ENCODE peak calls at places on chromosomes 16 and 17, in seven cellular contexts. One of them, this sample, is unnamed.

GRCh38 chr16:63578791-63579190 is 1542.6 kb upstream of the CDH8 start:
- DNase-seq in activated CD4-positive, alpha-beta T cell treated with anti-CD3 and anti-CD28 coated beads for 24 hours: no peak
- DNase-seq in stimulated activated CD4-positive, alpha-beta T cell treated with anti-CD3 and anti-CD28 coated beads, Interleukin-15, amount 100 ng/mL, for 48 hours: no peak
- DNase-seq in GM04504: no peak
- DNase-seq in NCI-H1105: no peak
- DNase-seq in naive thymus-derived CD8-positive, alpha-beta T cell: no peak
- DNase-seq in GM12891: no peak
- DNase-seq in this sample: no peak

GRCh38 chr17:78237403-78238012 is 6.1 kb downstream of the TMEM235 start:
- DNase-seq in naive thymus-derived CD8-positive, alpha-beta T cell: no peak
- DNase-seq in activated CD4-positive, alpha-beta T cell treated with anti-CD3 and anti-CD28 coated beads for 24 hours: no peak
- DNase-seq in GM12891: no peak
- DNase-seq in GM04504: no peak
- DNase-seq in NCI-H1105: no peak
- DNase-seq in stimulated activated CD4-positive, alpha-beta T cell treated with anti-CD3 and anti-CD28 coated beads, Interleukin-15, amount 100 ng/mL, for 48 hours: no peak
- DNase-seq in this sample: no peak

GRCh38 chr17:73278465-73279453 is 17.1 kb upstream of the CPSF4L start:
- DNase-seq in NCI-H1105: peak; percentile 82
- DNase-seq in naive thymus-derived CD8-positive, alpha-beta T cell: no peak
- DNase-seq in stimulated activated CD4-positive, alpha-beta T cell treated with anti-CD3 and anti-CD28 coated beads, Interleukin-15, amount 100 ng/mL, for 48 hours: no peak
- DNase-seq in GM12891: no peak
- DNase-seq in GM04504: no peak
- DNase-seq in activated CD4-positive, alpha-beta T cell treated with anti-CD3 and anti-CD28 coated beads for 24 hours: no peak
- DNase-seq in this sample: peak; percentile 89

GRCh38 chr16:57004387-57005250 is 15.3 kb downstream of the NLRC5 start:
- DNase-seq in stimulated activated CD4-positive, alpha-beta T cell treated with anti-CD3 and anti-CD28 coated beads, Interleukin-15, amount 100 ng/mL, for 48 hours: no peak
- DNase-seq in GM12891: no peak
- DNase-seq in GM04504: no peak
- DNase-seq in NCI-H1105: no peak
- DNase-seq in activated CD4-positive, alpha-beta T cell treated with anti-CD3 and anti-CD28 coated beads for 24 hours: no peak
- DNase-seq in naive thymus-derived CD8-positive, alpha-beta T cell: no peak
- DNase-seq in this sample: no peak

GRCh38 chr17:55395803-55396505 is 25.7 kb downstream of the MMD start:
- DNase-seq in activated CD4-positive, alpha-beta T cell treated with anti-CD3 and anti-CD28 coated beads for 24 hours: no peak
- DNase-seq in GM12891: no peak
- DNase-seq in NCI-H1105: no peak
- DNase-seq in stimulated activated CD4-positive, alpha-beta T cell treated with anti-CD3 and anti-CD28 coated beads, Interleukin-15, amount 100 ng/mL, for 48 hours: no peak
- DNase-seq in GM04504: no peak
- DNase-seq in naive thymus-derived CD8-positive, alpha-beta T cell: no peak
- DNase-seq in this sample: no peak

GRCh38 chr17:61400058-61400785 is 579 bp downstream of the TBX2 start:
- DNase-seq in NCI-H1105: no peak
- DNase-seq in naive thymus-derived CD8-positive, alpha-beta T cell: no peak
- DNase-seq in GM12891: no peak
- DNase-seq in activated CD4-positive, alpha-beta T cell treated with anti-CD3 and anti-CD28 coated beads for 24 hours: no peak
- DNase-seq in stimulated activated CD4-positive, alpha-beta T cell treated with anti-CD3 and anti-CD28 coated beads, Interleukin-15, amount 100 ng/mL, for 48 hours: no peak
- DNase-seq in GM04504: no peak
- DNase-seq in this sample: no peak

GRCh38 chr17:10121971-10122707 is 76.3 kb downstream of the GAS7 start:
- DNase-seq in NCI-H1105: no peak
- DNase-seq in activated CD4-positive, alpha-beta T cell treated with anti-CD3 and anti-CD28 coated beads for 24 hours: no peak
- DNase-seq in GM04504: no peak
- DNase-seq in naive thymus-derived CD8-positive, alpha-beta T cell: peak; percentile 27
- DNase-seq in stimulated activated CD4-positive, alpha-beta T cell treated with anti-CD3 and anti-CD28 coated beads, Interleukin-15, amount 100 ng/mL, for 48 hours: no peak
- DNase-seq in GM12891: no peak
- DNase-seq in this sample: no peak

GRCh38 chr17:33469911-33470310 is 176.8 kb upstream of the ASIC2 start:
- DNase-seq in GM04504: peak; percentile 42
- DNase-seq in activated CD4-positive, alpha-beta T cell treated with anti-CD3 and anti-CD28 coated beads for 24 hours: no peak
- DNase-seq in NCI-H1105: no peak
- DNase-seq in stimulated activated CD4-positive, alpha-beta T cell treated with anti-CD3 and anti-CD28 coated beads, Interleukin-15, amount 100 ng/mL, for 48 hours: no peak
- DNase-seq in naive thymus-derived CD8-positive, alpha-beta T cell: no peak
- DNase-seq in GM12891: no peak
- DNase-seq in this sample: no peak

GRCh38 chr16:67147437-67148140 is 3.2 kb downstream of the B3GNT9 start:
- DNase-seq in NCI-H1105: no peak
- DNase-seq in GM12891: no peak
- DNase-seq in activated CD4-positive, alpha-beta T cell treated with anti-CD3 and anti-CD28 coated beads for 24 hours: no peak
- DNase-seq in stimulated activated CD4-positive, alpha-beta T cell treated with anti-CD3 and anti-CD28 coated beads, Interleukin-15, amount 100 ng/mL, for 48 hours: no peak
- DNase-seq in naive thymus-derived CD8-positive, alpha-beta T cell: no peak
- DNase-seq in GM04504: no peak
- DNase-seq in this sample: no peak

GRCh38 chr17:8153957-8154607 is 1.9 kb upstream of the PER1 start:
- DNase-seq in GM04504: peak; percentile 98
- DNase-seq in naive thymus-derived CD8-positive, alpha-beta T cell: peak; percentile 99
- DNase-seq in GM12891: no peak
- DNase-seq in stimulated activated CD4-positive, alpha-beta T cell treated with anti-CD3 and anti-CD28 coated beads, Interleukin-15, amount 100 ng/mL, for 48 hours: peak; percentile 81
- DNase-seq in activated CD4-positive, alpha-beta T cell treated with anti-CD3 and anti-CD28 coated beads for 24 hours: peak; percentile 90
- DNase-seq in NCI-H1105: peak; percentile 64
- DNase-seq in this sample: no peak

GRCh38 chr16:57536306-57537193 is at the start of gene CCDC102A:
- DNase-seq in stimulated activated CD4-positive, alpha-beta T cell treated with anti-CD3 and anti-CD28 coated beads, Interleukin-15, amount 100 ng/mL, for 48 hours: no peak
- DNase-seq in naive thymus-derived CD8-positive, alpha-beta T cell: peak; percentile 45
- DNase-seq in activated CD4-positive, alpha-beta T cell treated with anti-CD3 and anti-CD28 coated beads for 24 hours: peak; percentile 35
- DNase-seq in NCI-H1105: no peak
- DNase-seq in GM04504: peak; percentile 10
- DNase-seq in GM12891: no peak
- DNase-seq in this sample: no peak

GRCh38 chr16:10663744-10664143 is 31.0 kb downstream of the TEKT5 start:
- DNase-seq in GM12891: no peak
- DNase-seq in activated CD4-positive, alpha-beta T cell treated with anti-CD3 and anti-CD28 coated beads for 24 hours: no peak
- DNase-seq in GM04504: no peak
- DNase-seq in NCI-H1105: no peak
- DNase-seq in stimulated activated CD4-positive, alpha-beta T cell treated with anti-CD3 and anti-CD28 coated beads, Interleukin-15, amount 100 ng/mL, for 48 hours: no peak
- DNase-seq in naive thymus-derived CD8-positive, alpha-beta T cell: no peak
- DNase-seq in this sample: no peak

GRCh38 chr16:67277294-67277998 is 1.9 kb upstream of the PLEKHG4 start:
- DNase-seq in NCI-H1105: no peak
- DNase-seq in GM12891: no peak
- DNase-seq in activated CD4-positive, alpha-beta T cell treated with anti-CD3 and anti-CD28 coated beads for 24 hours: no peak
- DNase-seq in naive thymus-derived CD8-positive, alpha-beta T cell: no peak
- DNase-seq in GM04504: peak; percentile 98
- DNase-seq in stimulated activated CD4-positive, alpha-beta T cell treated with anti-CD3 and anti-CD28 coated beads, Interleukin-15, amount 100 ng/mL, for 48 hours: no peak
- DNase-seq in this sample: no peak

GRCh38 chr16:19938536-19938935 is 53.9 kb upstream of the GPRC5B start:
- DNase-seq in activated CD4-positive, alpha-beta T cell treated with anti-CD3 and anti-CD28 coated beads for 24 hours: no peak
- DNase-seq in naive thymus-derived CD8-positive, alpha-beta T cell: no peak
- DNase-seq in GM04504: no peak
- DNase-seq in NCI-H1105: no peak
- DNase-seq in stimulated activated CD4-positive, alpha-beta T cell treated with anti-CD3 and anti-CD28 coated beads, Interleukin-15, amount 100 ng/mL, for 48 hours: no peak
- DNase-seq in GM12891: no peak
- DNase-seq in this sample: no peak

GRCh38 chr16:31072540-31073072 is 1.4 kb downstream of the ZNF668 start:
- DNase-seq in GM12891: no peak
- DNase-seq in NCI-H1105: no peak
- DNase-seq in GM04504: no peak
- DNase-seq in naive thymus-derived CD8-positive, alpha-beta T cell: no peak
- DNase-seq in activated CD4-positive, alpha-beta T cell treated with anti-CD3 and anti-CD28 coated beads for 24 hours: no peak
- DNase-seq in stimulated activated CD4-positive, alpha-beta T cell treated with anti-CD3 and anti-CD28 coated beads, Interleukin-15, amount 100 ng/mL, for 48 hours: peak; percentile 32
- DNase-seq in this sample: peak; percentile 25

GRCh38 chr17:80529104-80529903 is 15.3 kb upstream of the RPTOR start:
- DNase-seq in naive thymus-derived CD8-positive, alpha-beta T cell: no peak
- DNase-seq in activated CD4-positive, alpha-beta T cell treated with anti-CD3 and anti-CD28 coated beads for 24 hours: no peak
- DNase-seq in GM04504: no peak
- DNase-seq in stimulated activated CD4-positive, alpha-beta T cell treated with anti-CD3 and anti-CD28 coated beads, Interleukin-15, amount 100 ng/mL, for 48 hours: no peak
- DNase-seq in NCI-H1105: no peak
- DNase-seq in GM12891: no peak
- DNase-seq in this sample: no peak

GRCh38 chr16:80718480-80719220 is 85.7 kb downstream of the CDYL2 start:
- DNase-seq in stimulated activated CD4-positive, alpha-beta T cell treated with anti-CD3 and anti-CD28 coated beads, Interleukin-15, amount 100 ng/mL, for 48 hours: no peak
- DNase-seq in NCI-H1105: peak; percentile 7
- DNase-seq in naive thymus-derived CD8-positive, alpha-beta T cell: no peak
- DNase-seq in activated CD4-positive, alpha-beta T cell treated with anti-CD3 and anti-CD28 coated beads for 24 hours: no peak
- DNase-seq in GM12891: no peak
- DNase-seq in GM04504: no peak
- DNase-seq in this sample: peak; percentile 7

GRCh38 chr17:41416478-41416877 is 7.9 kb downstream of the KRT37 start:
- DNase-seq in stimulated activated CD4-positive, alpha-beta T cell treated with anti-CD3 and anti-CD28 coated beads, Interleukin-15, amount 100 ng/mL, for 48 hours: no peak
- DNase-seq in NCI-H1105: no peak
- DNase-seq in activated CD4-positive, alpha-beta T cell treated with anti-CD3 and anti-CD28 coated beads for 24 hours: no peak
- DNase-seq in GM04504: no peak
- DNase-seq in GM12891: no peak
- DNase-seq in naive thymus-derived CD8-positive, alpha-beta T cell: no peak
- DNase-seq in this sample: peak; percentile 7

GRCh38 chr17:70604854-70605253 is 435.5 kb downstream of the KCNJ2 start:
- DNase-seq in stimulated activated CD4-positive, alpha-beta T cell treated with anti-CD3 and anti-CD28 coated beads, Interleukin-15, amount 100 ng/mL, for 48 hours: no peak
- DNase-seq in NCI-H1105: no peak
- DNase-seq in naive thymus-derived CD8-positive, alpha-beta T cell: no peak
- DNase-seq in GM12891: no peak
- DNase-seq in activated CD4-positive, alpha-beta T cell treated with anti-CD3 and anti-CD28 coated beads for 24 hours: no peak
- DNase-seq in GM04504: no peak
- DNase-seq in this sample: no peak

GRCh38 chr16:35629001-35629400 is 2169.6 kb downstream of the TP53TG3F start:
- DNase-seq in stimulated activated CD4-positive, alpha-beta T cell treated with anti-CD3 and anti-CD28 coated beads, Interleukin-15, amount 100 ng/mL, for 48 hours: no peak
- DNase-seq in GM12891: no peak
- DNase-seq in naive thymus-derived CD8-positive, alpha-beta T cell: no peak
- DNase-seq in NCI-H1105: no peak
- DNase-seq in activated CD4-positive, alpha-beta T cell treated with anti-CD3 and anti-CD28 coated beads for 24 hours: no peak
- DNase-seq in GM04504: no peak
- DNase-seq in this sample: no peak

GRCh38 chr17:27578718-27579085 is 52.3 kb upstream of the LGALS9 start:
- DNase-seq in GM04504: no peak
- DNase-seq in NCI-H1105: no peak
- DNase-seq in activated CD4-positive, alpha-beta T cell treated with anti-CD3 and anti-CD28 coated beads for 24 hours: peak; percentile 48
- DNase-seq in naive thymus-derived CD8-positive, alpha-beta T cell: no peak
- DNase-seq in stimulated activated CD4-positive, alpha-beta T cell treated with anti-CD3 and anti-CD28 coated beads, Interleukin-15, amount 100 ng/mL, for 48 hours: peak; percentile 67
- DNase-seq in GM12891: peak; percentile 65
- DNase-seq in this sample: no peak

GRCh38 chr17:49992191-49992932 is 2.7 kb downstream of the DLX3 start:
- DNase-seq in stimulated activated CD4-positive, alpha-beta T cell treated with anti-CD3 and anti-CD28 coated beads, Interleukin-15, amount 100 ng/mL, for 48 hours: no peak
- DNase-seq in naive thymus-derived CD8-positive, alpha-beta T cell: no peak
- DNase-seq in activated CD4-positive, alpha-beta T cell treated with anti-CD3 and anti-CD28 coated beads for 24 hours: no peak
- DNase-seq in NCI-H1105: no peak
- DNase-seq in GM12891: no peak
- DNase-seq in GM04504: no peak
- DNase-seq in this sample: no peak

GRCh38 chr16:87678618-87679017 is 76.3 kb downstream of the JPH3 start:
- DNase-seq in naive thymus-derived CD8-positive, alpha-beta T cell: no peak
- DNase-seq in GM04504: no peak
- DNase-seq in NCI-H1105: no peak
- DNase-seq in GM12891: no peak
- DNase-seq in activated CD4-positive, alpha-beta T cell treated with anti-CD3 and anti-CD28 coated beads for 24 hours: no peak
- DNase-seq in stimulated activated CD4-positive, alpha-beta T cell treated with anti-CD3 and anti-CD28 coated beads, Interleukin-15, amount 100 ng/mL, for 48 hours: no peak
- DNase-seq in this sample: no peak

GRCh38 chr16:30183961-30184429 is 593 bp downstream of the CORO1A start:
- DNase-seq in stimulated activated CD4-positive, alpha-beta T cell treated with anti-CD3 and anti-CD28 coated beads, Interleukin-15, amount 100 ng/mL, for 48 hours: peak; percentile 58
- DNase-seq in NCI-H1105: no peak
- DNase-seq in GM04504: no peak
- DNase-seq in naive thymus-derived CD8-positive, alpha-beta T cell: peak; percentile 85
- DNase-seq in GM12891: peak; percentile 73
- DNase-seq in activated CD4-positive, alpha-beta T cell treated with anti-CD3 and anti-CD28 coated beads for 24 hours: peak; percentile 42
- DNase-seq in this sample: peak; percentile 62

GRCh38 chr17:29572691-29573557 is 4.4 kb downstream of the TP53I13 start:
- DNase-seq in naive thymus-derived CD8-positive, alpha-beta T cell: no peak
- DNase-seq in GM04504: no peak
- DNase-seq in activated CD4-positive, alpha-beta T cell treated with anti-CD3 and anti-CD28 coated beads for 24 hours: no peak
- DNase-seq in GM12891: peak; percentile 78
- DNase-seq in NCI-H1105: peak; percentile 15
- DNase-seq in stimulated activated CD4-positive, alpha-beta T cell treated with anti-CD3 and anti-CD28 coated beads, Interleukin-15, amount 100 ng/mL, for 48 hours: peak; percentile 54
- DNase-seq in this sample: no peak

GRCh38 chr17:27981978-27982377 is 60.5 kb upstream of the NLK start:
- DNase-seq in GM12891: no peak
- DNase-seq in naive thymus-derived CD8-positive, alpha-beta T cell: no peak
- DNase-seq in GM04504: no peak
- DNase-seq in NCI-H1105: no peak
- DNase-seq in stimulated activated CD4-positive, alpha-beta T cell treated with anti-CD3 and anti-CD28 coated beads, Interleukin-15, amount 100 ng/mL, for 48 hours: no peak
- DNase-seq in activated CD4-positive, alpha-beta T cell treated with anti-CD3 and anti-CD28 coated beads for 24 hours: no peak
- DNase-seq in this sample: no peak

GRCh38 chr16:85589688-85590505 is 23.2 kb upstream of the GSE1 start:
- DNase-seq in naive thymus-derived CD8-positive, alpha-beta T cell: no peak
- DNase-seq in NCI-H1105: no peak
- DNase-seq in GM04504: no peak
- DNase-seq in GM12891: no peak
- DNase-seq in stimulated activated CD4-positive, alpha-beta T cell treated with anti-CD3 and anti-CD28 coated beads, Interleukin-15, amount 100 ng/mL, for 48 hours: no peak
- DNase-seq in activated CD4-positive, alpha-beta T cell treated with anti-CD3 and anti-CD28 coated beads for 24 hours: no peak
- DNase-seq in this sample: no peak

GRCh38 chr17:30165960-30166359 is 49.3 kb downstream of the NSRP1 start:
- DNase-seq in GM04504: no peak
- DNase-seq in GM12891: no peak
- DNase-seq in stimulated activated CD4-positive, alpha-beta T cell treated with anti-CD3 and anti-CD28 coated beads, Interleukin-15, amount 100 ng/mL, for 48 hours: no peak
- DNase-seq in activated CD4-positive, alpha-beta T cell treated with anti-CD3 and anti-CD28 coated beads for 24 hours: no peak
- DNase-seq in naive thymus-derived CD8-positive, alpha-beta T cell: no peak
- DNase-seq in NCI-H1105: no peak
- DNase-seq in this sample: no peak

GRCh38 chr17:68377771-68378201 is 79.5 kb downstream of the WIPI1 start:
- DNase-seq in NCI-H1105: no peak
- DNase-seq in GM12891: no peak
- DNase-seq in activated CD4-positive, alpha-beta T cell treated with anti-CD3 and anti-CD28 coated beads for 24 hours: no peak
- DNase-seq in naive thymus-derived CD8-positive, alpha-beta T cell: no peak
- DNase-seq in GM04504: no peak
- DNase-seq in stimulated activated CD4-positive, alpha-beta T cell treated with anti-CD3 and anti-CD28 coated beads, Interleukin-15, amount 100 ng/mL, for 48 hours: no peak
- DNase-seq in this sample: no peak

GRCh38 chr16:10866196-10866976 is 10.6 kb upstream of the CIITA start:
- DNase-seq in NCI-H1105: no peak
- DNase-seq in naive thymus-derived CD8-positive, alpha-beta T cell: no peak
- DNase-seq in GM04504: no peak
- DNase-seq in activated CD4-positive, alpha-beta T cell treated with anti-CD3 and anti-CD28 coated beads for 24 hours: no peak
- DNase-seq in stimulated activated CD4-positive, alpha-beta T cell treated with anti-CD3 and anti-CD28 coated beads, Interleukin-15, amount 100 ng/mL, for 48 hours: no peak
- DNase-seq in GM12891: no peak
- DNase-seq in this sample: no peak

GRCh38 chr17:3474212-3474611 is 1.6 kb upstream of the ASPA start:
- DNase-seq in activated CD4-positive, alpha-beta T cell treated with anti-CD3 and anti-CD28 coated beads for 24 hours: no peak
- DNase-seq in NCI-H1105: no peak
- DNase-seq in naive thymus-derived CD8-positive, alpha-beta T cell: no peak
- DNase-seq in GM04504: no peak
- DNase-seq in GM12891: no peak
- DNase-seq in stimulated activated CD4-positive, alpha-beta T cell treated with anti-CD3 and anti-CD28 coated beads, Interleukin-15, amount 100 ng/mL, for 48 hours: no peak
- DNase-seq in this sample: no peak

GRCh38 chr16:2205104-2205966 is at the start of gene MLST8:
- DNase-seq in GM12891: peak; percentile 100
- DNase-seq in stimulated activated CD4-positive, alpha-beta T cell treated with anti-CD3 and anti-CD28 coated beads, Interleukin-15, amount 100 ng/mL, for 48 hours: peak; percentile 82
- DNase-seq in activated CD4-positive, alpha-beta T cell treated with anti-CD3 and anti-CD28 coated beads for 24 hours: peak; percentile 81
- DNase-seq in naive thymus-derived CD8-positive, alpha-beta T cell: peak; percentile 94
- DNase-seq in GM04504: peak; percentile 69
- DNase-seq in NCI-H1105: peak; percentile 56
- DNase-seq in this sample: peak; percentile 85

This sample was measured in NCI-H345.